ENCODE peak calls at places on chromosomes 5 and 9, in six cellular contexts. D, B, V, R, Z and X are unnamed samples.

GRCh38 chr5:142385194-142385593 is 60.4 kb upstream of the SPRY4 start:
- DNase-seq in D (no peak), B (no peak), V (no peak), R (no peak), Z (no peak), X (no peak)

GRCh38 chr5:140292212-140293040 is 10.5 kb downstream of the PFDN1 start:
- DNase-seq in D (no peak), B (no peak), V (no peak), R (no peak), Z (no peak), X (no peak)

GRCh38 chr9:85984457-85984856 is 43.5 kb downstream of the NAA35 start:
- DNase-seq in D (no peak), B (no peak), V (no peak), R (no peak), Z (no peak), X (no peak)

GRCh38 chr9:129987047-129987446 is 55.9 kb downstream of the FNBP1 start:
- DNase-seq in D (no peak), B (no peak), V (no peak), R (no peak), Z (no peak), X (peak)

GRCh38 chr5:26535215-26535614 is 503.2 kb downstream of the CDH9 start:
- DNase-seq in D (no peak), B (no peak), V (no peak), R (no peak), Z (no peak), X (no peak)

GRCh38 chr9:103902263-103902662 is 191.8 kb upstream of the SMC2 start:
- DNase-seq in D (no peak), B (no peak), V (no peak), R (no peak), Z (no peak), X (no peak)

GRCh38 chr9:77954018-77954417 is 77.6 kb downstream of the GNAQ start:
- DNase-seq in D (no peak), B (no peak), V (no peak), R (no peak), Z (no peak), X (no peak)

GRCh38 chr9:127140842-127141675 is 18.6 kb upstream of the ANGPTL2 start:
- DNase-seq in D (no peak), B (no peak), V (peak), R (no peak), Z (peak), X (no peak)

GRCh38 chr5:162243651-162244050 is 176.1 kb downstream of the GABRG2 start:
- DNase-seq in D (no peak), B (no peak), V (no peak), R (no peak), Z (no peak), X (no peak)

DNA sequence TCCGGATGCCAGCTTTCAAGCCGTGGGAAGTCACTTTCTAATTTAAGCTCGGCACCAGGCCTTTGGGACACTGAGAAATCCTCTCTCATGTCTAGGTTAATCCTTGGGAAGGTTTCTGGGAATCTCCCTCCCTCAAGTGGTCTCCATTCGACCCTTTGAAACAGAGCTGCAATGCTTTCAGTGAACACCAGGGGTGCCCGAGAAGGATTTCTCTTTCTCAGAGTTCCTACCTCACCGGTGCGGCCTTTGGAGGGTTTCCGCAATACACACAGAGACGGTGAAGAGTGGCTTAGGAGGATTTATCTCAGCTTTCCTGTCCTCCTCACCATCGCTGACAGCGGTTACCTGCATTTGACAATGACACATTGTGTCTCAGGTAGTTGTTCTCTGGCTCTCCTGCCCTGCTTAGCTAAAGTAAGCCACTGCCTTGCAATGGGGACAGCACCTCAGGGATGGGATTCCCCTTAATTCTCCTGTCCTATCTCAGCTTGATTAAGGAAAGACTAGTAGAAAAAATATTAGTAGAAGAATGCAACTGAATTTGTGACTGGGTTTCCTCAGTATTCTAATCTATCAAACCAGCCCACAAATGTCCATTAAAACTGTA is 180.6 kb downstream of the GABRG2 start:
- DNase-seq in D (no peak), B (no peak), V (no peak), R (peak), Z (no peak), X (no peak)
- TF ChIP-seq CTCF in D (no peak), B (peak), V (no peak), R (peak), Z (no peak), X (no peak)

DNA sequence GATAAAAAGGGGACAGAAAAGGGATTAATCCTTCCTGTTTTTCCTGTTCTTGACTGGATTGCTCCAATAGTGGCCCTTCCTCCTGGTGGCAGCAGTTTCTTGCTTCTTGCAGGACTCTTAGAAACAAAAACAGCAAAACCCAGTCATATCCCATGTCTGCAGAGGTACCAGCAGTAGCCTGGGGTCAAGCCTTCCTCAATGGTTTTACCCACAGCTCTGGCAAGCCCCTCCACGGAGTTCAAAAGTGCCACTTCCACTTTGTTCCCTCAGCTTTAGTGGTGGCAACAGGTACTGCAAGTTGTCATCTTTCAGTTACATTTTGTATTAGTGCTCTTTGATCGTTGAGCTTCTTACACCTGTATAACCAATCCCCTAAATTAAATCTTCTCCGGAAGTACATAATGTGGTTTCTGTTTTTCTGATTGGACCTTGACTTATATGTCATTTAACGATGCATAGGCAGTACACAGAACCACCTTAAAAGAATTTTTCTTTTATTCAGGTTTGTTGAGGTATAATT is 8.7 kb upstream of the RANBP6 start:
- DNase-seq in D (no peak), B (no peak), V (no peak), R (no peak), Z (no peak), X (peak)
- TF ChIP-seq CTCF in D (peak), B (peak), V (no peak), R (peak), Z (no peak), X (no peak)

GRCh38 chr5:127216906-127217675 is 73.5 kb upstream of the MEGF10 start:
- DNase-seq in D (no peak), B (no peak), V (no peak), R (no peak), Z (no peak), X (no peak)
- TF ChIP-seq CTCF in D (no peak), B (no peak), V (no peak), R (peak), Z (no peak), X (no peak)

DNA sequence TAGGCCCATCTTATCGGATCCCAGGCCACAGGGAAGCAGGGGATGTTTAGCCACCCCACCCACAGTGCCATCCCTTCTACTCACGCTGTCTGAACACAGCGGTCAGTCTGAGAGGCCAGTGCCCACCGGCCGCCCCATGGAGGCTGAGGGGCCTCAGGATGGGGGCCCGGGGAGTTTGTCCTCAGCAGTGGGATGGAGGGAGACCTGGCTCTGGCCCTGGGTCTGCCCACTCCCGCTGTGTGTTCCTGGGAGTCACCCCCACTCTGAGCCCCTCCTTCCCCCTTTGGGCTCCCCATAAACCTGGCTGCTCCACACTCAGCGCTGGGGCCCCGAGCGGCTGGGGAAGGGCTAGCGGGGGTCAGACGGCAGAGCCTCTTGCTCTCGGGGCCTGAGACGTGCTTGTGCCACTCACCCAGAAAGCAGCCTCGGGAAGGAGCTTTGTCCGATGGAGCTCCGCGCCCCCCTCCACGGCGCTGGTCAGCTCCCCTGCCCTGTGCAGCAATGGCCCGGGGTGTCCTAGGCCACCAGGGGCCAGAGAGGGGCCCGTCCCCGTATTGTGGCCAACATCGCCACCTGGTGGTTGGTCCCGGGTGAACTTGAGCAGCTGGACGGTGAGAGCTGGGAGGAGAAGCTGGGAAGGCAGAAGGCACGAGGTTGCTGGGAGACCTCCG is 10.9 kb upstream of the LAMC3 start:
- DNase-seq in D (no peak), B (no peak), V (no peak), R (peak), Z (no peak), X (peak)
- TF ChIP-seq CTCF in D (no peak), B (peak), V (peak), R (peak), Z (peak), X (no peak)